ENCODE peak calls at places on chromosomes 2 and 18, in seven cellular contexts. O is uterus, N is breast epithelium, S is ovary, W is mesenchymal stem cell, G is mesendoderm, F is neural progenitor cell. R is an unnamed sample.

GRCh38 chr2:214830794-214831346 is 21.4 kb upstream of the BARD1 start:
- DNase-seq in G (peak; percentile 67), W (peak; percentile 18), F (peak; percentile 27), O (no peak), N (no peak), S (no peak), R (peak; percentile 16)

GRCh38 chr2:46521215-46521683 is 41.9 kb downstream of the TMEM247 start:
- DNase-seq in W (peak; percentile 10), N (peak; percentile 56), S (peak; percentile 81), F (no peak), O (peak; percentile 83), G (no peak), R (no peak)

GRCh38 chr2:98464772-98465310 is 20.2 kb downstream of the INPP4A start:
- DNase-seq in F (no peak), G (peak; percentile 91), S (no peak), O (no peak), W (peak; percentile 32), N (no peak), R (peak; percentile 22)

GRCh38 chr2:152781210-152781609 is 62.8 kb downstream of the ARL6IP6 start:
- DNase-seq in S (no peak), W (no peak), F (no peak), G (no peak), O (no peak), N (no peak), R (no peak)

GRCh38 chr18:1017227-1017626 is 112.6 kb downstream of the ADCYAP1 start:
- DNase-seq in F (no peak), O (no peak), N (no peak), S (no peak), W (no peak), G (peak; percentile 40), R (no peak)

GRCh38 chr2:172772637-172773036 is 37.0 kb downstream of the RAPGEF4 start:
- DNase-seq in O (no peak), G (no peak), F (no peak), N (no peak), W (peak; percentile 40), S (no peak), R (no peak)

GRCh38 chr2:69917854-69918253 is 2.9 kb downstream of the MXD1 start:
- DNase-seq in G (no peak), W (peak; percentile 85), O (peak; percentile 30), N (no peak), S (no peak), F (no peak), R (no peak)

GRCh38 chr18:23994361-23994902 is 20.1 kb upstream of the TTC39C start:
- DNase-seq in G (no peak), S (peak; percentile 37), W (peak; percentile 76), N (peak; percentile 36), O (peak; percentile 44), F (peak; percentile 21), R (peak; percentile 62)

GRCh38 chr2:146814971-146815370 is 1029.9 kb upstream of the ACVR2A start:
- DNase-seq in N (no peak), S (no peak), W (no peak), F (no peak), O (no peak), G (no peak), R (no peak)

GRCh38 chr2:232482301-232483238 is 5.1 kb downstream of the ECEL1 start:
- DNase-seq in F (no peak), W (no peak), O (no peak), N (no peak), S (peak; percentile 23), G (no peak), R (no peak)

GRCh38 chr2:133591164-133591563 is 22.9 kb upstream of the NCKAP5 start:
- DNase-seq in O (peak; percentile 50), G (no peak), F (no peak), N (no peak), W (no peak), S (no peak), R (no peak)

GRCh38 chr2:233801357-233802131 is 23.4 kb downstream of the MROH2A start:
- DNase-seq in S (no peak), G (peak; percentile 58), F (no peak), W (no peak), O (no peak), N (no peak), R (peak; percentile 3)

GRCh38 chr18:4453712-4454547 is 1.2 kb downstream of the DLGAP1 start:
- DNase-seq in G (peak; percentile 77), N (no peak), W (no peak), S (no peak), F (peak; percentile 76), O (no peak), R (no peak)

GRCh38 chr2:3606370-3607124 is 11.6 kb downstream of the COLEC11 start:
- DNase-seq in O (no peak), F (no peak), N (no peak), W (no peak), S (no peak), G (no peak), R (no peak)
- H3K27ac ChIP-seq in O (no peak overlapping the region), F (no peak overlapping the region), N (no peak overlapping the region), W (no peak overlapping the region), S (no peak overlapping the region), G (no peak overlapping the region), R (no peak overlapping the region)

GRCh38 chr2:7676714-7677113 is 759.5 kb downstream of the RNF144A start:
- DNase-seq in G (no peak), S (no peak), W (no peak), O (no peak), N (no peak), F (no peak), R (no peak)
- H3K27me3 ChIP-seq in G (no peaks in the 10 kb centered on the region), S (no peaks in the 10 kb centered on the region), W (no peaks in the 10 kb centered on the region), O (no peaks in the 10 kb centered on the region), N (no peaks in the 10 kb centered on the region), F (no peaks in the 10 kb centered on the region), R (no peaks in the 10 kb centered on the region)

DNA sequence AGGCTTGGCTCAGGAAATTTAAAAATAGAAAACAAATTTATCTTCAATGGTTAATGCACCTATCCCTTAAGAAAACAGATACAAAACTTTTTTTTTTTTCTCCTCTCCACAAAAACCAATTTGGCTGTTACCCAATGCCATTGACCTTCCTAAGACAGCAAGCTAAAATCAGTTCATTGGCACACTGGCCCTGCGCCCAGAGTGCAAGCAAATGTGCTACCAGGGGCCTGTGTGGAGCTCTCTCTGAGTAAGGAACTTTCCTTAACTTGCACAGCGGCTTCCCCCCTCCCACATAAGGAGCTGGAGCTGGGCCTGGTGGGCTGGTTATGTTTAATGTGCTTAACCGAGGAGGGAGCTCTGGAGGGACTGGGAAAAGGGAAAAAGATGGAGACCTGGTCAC is 17.7 kb upstream of the POU3F3 start:
- DNase-seq in S (no peak), W (no peak), O (no peak), G (no peak), F (no peak), N (no peak), R (no peak)
- H3K27ac ChIP-seq in S (no peak overlapping the region), W (no peak overlapping the region), O (no peak overlapping the region), G (no peak overlapping the region), F (no peak overlapping the region), N (no peak overlapping the region), R (no peak overlapping the region)

DNA sequence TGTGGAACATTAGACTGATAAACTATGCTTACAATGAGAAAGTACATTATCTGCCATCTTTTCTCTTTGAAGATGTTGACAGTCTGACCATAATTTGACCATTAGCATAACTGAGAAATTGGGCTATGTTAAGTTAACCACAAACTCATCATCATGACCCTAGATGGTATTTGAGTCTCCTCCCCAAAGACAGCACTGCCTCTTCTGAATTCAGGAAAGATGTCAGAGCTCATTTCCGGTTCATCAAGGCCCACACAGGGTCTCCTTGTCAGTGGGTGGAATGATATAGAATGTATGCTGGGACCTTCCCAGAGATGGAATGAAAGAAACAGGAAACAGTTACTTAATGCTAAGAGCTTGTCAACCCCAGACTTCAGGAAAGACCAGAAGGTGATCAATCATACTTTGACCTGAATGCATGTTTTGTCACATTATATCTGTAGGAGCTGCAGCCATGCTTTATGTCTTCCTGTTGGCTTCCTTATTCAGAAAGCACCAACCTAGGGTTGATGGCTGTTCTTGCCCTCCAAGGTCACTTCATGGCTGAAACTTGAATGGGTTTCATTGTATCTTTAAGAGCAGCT is 99.1 kb upstream of the NEUROD1 start:
- DNase-seq in G (no peak), S (no peak), N (no peak), W (peak; percentile 83), F (no peak), O (no peak), R (no peak)
- H3K27me3 ChIP-seq in G (no peaks in the 10 kb centered on the region), S (no peaks in the 10 kb centered on the region), N (no peaks in the 10 kb centered on the region), W (no peaks in the 10 kb centered on the region), F (no peaks in the 10 kb centered on the region), O (no peaks in the 10 kb centered on the region), R (no peaks in the 10 kb centered on the region)

GRCh38 chr2:144583741-144584453 is 64.0 kb upstream of the ZEB2 start:
- DNase-seq in F (no peak), O (no peak), G (no peak), N (no peak), S (no peak), W (peak; percentile 38), R (no peak)

GRCh38 chr2:144583362-144583692 is 63.4 kb upstream of the ZEB2 start:
- DNase-seq in N (no peak), G (no peak), W (no peak), F (no peak), S (no peak), O (no peak), R (no peak)

GRCh38 chr2:144580521-144581153 is 60.7 kb upstream of the ZEB2 start:
- DNase-seq in G (peak; percentile 83), O (no peak), N (no peak), S (no peak), F (peak; percentile 79), W (no peak), R (peak; percentile 81)

GRCh38 chr2:144587306-144587705 is 67.4 kb upstream of the ZEB2 start:
- DNase-seq in G (no peak), S (no peak), O (no peak), F (no peak), W (no peak), N (no peak), R (no peak)

DNA sequence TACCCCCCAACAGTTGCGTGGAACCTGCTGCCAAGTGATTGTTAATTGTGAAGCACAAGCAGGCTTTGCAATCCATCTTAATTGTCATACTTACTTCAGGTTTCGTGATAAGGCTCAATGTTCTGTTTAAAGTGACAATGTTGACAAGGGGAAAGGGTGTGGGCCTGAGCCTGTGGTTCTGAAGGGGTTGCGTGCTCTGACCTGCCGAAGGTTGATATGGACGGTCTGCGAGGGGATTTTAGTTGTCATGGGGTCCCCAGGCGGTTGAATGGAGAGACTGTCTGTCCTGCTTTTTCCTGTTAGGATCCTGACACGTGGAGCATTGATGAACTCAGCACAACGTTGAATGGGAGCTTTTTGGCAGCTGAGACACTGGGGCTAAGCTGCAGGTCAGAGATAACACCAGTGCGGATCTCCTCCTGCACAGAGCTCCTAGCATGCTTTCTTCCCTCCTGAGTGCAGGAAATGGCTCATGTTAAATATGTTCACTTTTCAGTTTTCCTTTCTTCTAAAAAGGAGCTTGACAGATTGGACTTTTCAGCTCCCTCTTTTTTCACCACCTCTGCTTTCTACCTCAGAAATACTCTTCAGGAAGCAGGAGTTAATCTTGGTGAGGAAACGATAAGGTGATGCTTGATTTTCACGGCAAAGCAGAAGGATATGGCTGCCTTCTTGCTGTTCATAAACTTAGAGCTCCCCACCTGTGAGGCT is 62.9 kb upstream of the ZEB2 start:
- DNase-seq in O (no peak), G (peak; percentile 27), W (no peak), F (peak; percentile 22), N (no peak), S (no peak), R (no peak)
- H3K27ac ChIP-seq in O (no peak overlapping the region), G (no peak overlapping the region), W (no peak overlapping the region), F (no peak overlapping the region), N (no peak overlapping the region), S (no peak overlapping the region), R (no peak overlapping the region)

GRCh38 chr2:68889500-68889899 is 18.3 kb upstream of the BMP10 start:
- DNase-seq in G (no peak), O (no peak), S (no peak), N (no peak), W (peak; percentile 62), F (no peak), R (no peak)
- H3K27me3 ChIP-seq in G (no peaks in the 10 kb centered on the region), O (no peaks in the 10 kb centered on the region), S (no peaks in the 10 kb centered on the region), N (no peaks in the 10 kb centered on the region), W (no peaks in the 10 kb centered on the region), F (no peaks in the 10 kb centered on the region), R (peaks cover 50% of the 10 kb centered on the region)

GRCh38 chr2:204670756-204671155 is 125.5 kb downstream of the PARD3B start:
- DNase-seq in F (no peak), W (no peak), G (no peak), N (no peak), S (no peak), O (no peak), R (no peak)
- H3K27ac ChIP-seq in F (no peak overlapping the region), W (no peak overlapping the region), G (no peak overlapping the region), N (no peak overlapping the region), S (no peak overlapping the region), O (no peak overlapping the region), R (no peak overlapping the region)